ENCODE peak calls at places on chromosome 15, in six cellular contexts. O is stimulated activated CD4-positive, alpha-beta T cell treated with anti-CD3 and anti-CD28 coated beads, Interleukin-15, amount 100 ng/mL, for 24 hours; E is fibroblast of pulmonary artery; G is Kasumi-1; V is RPMI7951; T is NCI-H446. N is an unnamed sample.

GRCh38 chr15:32867313-32867626 is 149.5 kb downstream of the GREM1 start:
- DNase-seq in T (no peak), O (no peak), V (peak; percentile 95), E (peak; percentile 77), G (no peak), N (no peak)

GRCh38 chr15:56356616-56357015 is 8.6 kb upstream of the TEX9 start:
- DNase-seq in G (peak; percentile 16), V (peak; percentile 88), T (no peak), O (no peak), E (no peak), N (no peak)

GRCh38 chr15:99433026-99433756 is 132.6 kb upstream of the MEF2A start:
- DNase-seq in T (no peak), V (no peak), E (peak; percentile 40), O (no peak), G (no peak), N (no peak)

GRCh38 chr15:90903733-90904536 is 833 bp downstream of the MAN2A2 start:
- DNase-seq in T (no peak), G (peak; percentile 24), E (no peak), O (no peak), V (no peak), N (peak; percentile 28)

GRCh38 chr15:86644319-86644718 is 564.6 kb downstream of the AGBL1 start:
- DNase-seq in T (no peak), V (no peak), G (no peak), O (no peak), E (no peak), N (no peak)

GRCh38 chr15:95501865-95502264 is 828.6 kb upstream of the NR2F2 start:
- DNase-seq in O (no peak), E (peak; percentile 51), V (no peak), G (no peak), T (no peak), N (no peak)

GRCh38 chr15:92077353-92078080 is 224.0 kb downstream of the SLCO3A1 start:
- DNase-seq in O (peak; percentile 80), V (peak; percentile 64), E (peak; percentile 75), G (peak; percentile 76), T (peak; percentile 23), N (peak; percentile 78)

GRCh38 chr15:61118885-61119284 is 110.2 kb downstream of the RORA start:
- DNase-seq in E (no peak), V (no peak), O (no peak), G (no peak), T (no peak), N (no peak)

GRCh38 chr15:58357529-58358476 is 74.0 kb upstream of the LIPC start:
- DNase-seq in O (peak; percentile 54), T (no peak), G (no peak), V (no peak), E (peak; percentile 59), N (no peak)

GRCh38 chr15:67116742-67117141 is 51.3 kb downstream of the SMAD3 start:
- DNase-seq in E (no peak), V (no peak), T (no peak), O (no peak), G (no peak), N (no peak)

GRCh38 chr15:40305281-40305680 is 2.5 kb downstream of the PLCB2 start:
- DNase-seq in O (no peak), T (no peak), G (no peak), V (no peak), E (no peak), N (no peak)

GRCh38 chr15:48897144-48897814 is 19.3 kb downstream of the EID1 start:
- DNase-seq in V (peak; percentile 80), O (no peak), E (peak; percentile 75), T (no peak), G (no peak), N (no peak)

GRCh38 chr15:71011503-71012155 is 103.6 kb upstream of the THSD4 start:
- DNase-seq in G (peak; percentile 21), T (no peak), V (peak; percentile 62), E (peak; percentile 82), O (no peak), N (no peak)

GRCh38 chr15:38496151-38496550 is 42.2 kb downstream of the FAM98B start:
- DNase-seq in E (no peak), V (no peak), O (no peak), G (no peak), T (no peak), N (no peak)

GRCh38 chr15:48145923-48146322 is 25.1 kb downstream of the SLC24A5 start:
- DNase-seq in E (no peak), O (no peak), G (no peak), V (no peak), T (no peak), N (no peak)

GRCh38 chr15:69045810-69046209 is 31.3 kb downstream of the NOX5 start:
- DNase-seq in G (no peak), T (no peak), O (no peak), E (peak; percentile 58), V (peak; percentile 90), N (no peak)

GRCh38 chr15:64284037-64284436 is 71.9 kb downstream of the CSNK1G1 start:
- DNase-seq in G (peak; percentile 71), E (peak; percentile 72), O (no peak), T (no peak), V (peak; percentile 68), N (peak; percentile 18)

GRCh38 chr15:64883097-64883581 is 28.6 kb upstream of the ANKDD1A start:
- DNase-seq in O (peak; percentile 26), E (peak; percentile 55), V (peak; percentile 57), G (peak; percentile 61), T (no peak), N (peak; percentile 81)

GRCh38 chr15:51736069-51736468 is 1.4 kb downstream of the LYSMD2 start:
- DNase-seq in T (no peak), O (peak; percentile 49), E (no peak), G (peak; percentile 49), V (no peak), N (no peak)

GRCh38 chr15:55993804-55994539 is 560 bp upstream of the NEDD4 start:
- DNase-seq in T (no peak), O (no peak), G (peak; percentile 62), V (peak; percentile 64), E (peak; percentile 61), N (no peak)

GRCh38 chr15:65060641-65061397 is 7.0 kb downstream of the RASL12 start:
- DNase-seq in E (no peak), O (no peak), V (no peak), T (no peak), G (no peak), N (no peak)

GRCh38 chr15:25848769-25849430 is 14.2 kb downstream of the ATP10A start:
- DNase-seq in G (no peak), O (no peak), V (no peak), E (no peak), T (no peak), N (no peak)

GRCh38 chr15:70437882-70438331 is 325.5 kb downstream of the UACA start:
- DNase-seq in G (no peak), T (no peak), V (peak; percentile 80), E (no peak), O (no peak), N (no peak)

GRCh38 chr15:23642413-23643044 is 5.1 kb downstream of the MAGEL2 start:
- DNase-seq in G (peak; percentile 5), T (no peak), V (peak; percentile 58), E (peak; percentile 65), O (peak; percentile 61), N (peak; percentile 8)

GRCh38 chr15:36877294-36877693 is 223.1 kb downstream of the MEIS2 start:
- DNase-seq in O (no peak), E (no peak), V (no peak), G (no peak), T (no peak), N (no peak)

GRCh38 chr15:65329298-65329990 is 25.0 kb downstream of the RNU5B-1 start:
- DNase-seq in E (no peak), T (no peak), O (no peak), V (no peak), G (no peak), N (no peak)

GRCh38 chr15:43769584-43770228 is 7.1 kb downstream of the ELL3 start:
- DNase-seq in E (peak; percentile 78), O (peak; percentile 76), V (peak; percentile 59), T (peak; percentile 36), G (peak; percentile 58), N (no peak)

GRCh38 chr15:78212546-78213424 is 21.6 kb downstream of the ACSBG1 start:
- DNase-seq in T (no peak), E (peak; percentile 57), V (peak; percentile 94), G (no peak), O (no peak), N (no peak)

GRCh38 chr15:81813215-81813614 is 232.6 kb downstream of the MEX3B start:
- DNase-seq in O (no peak), G (no peak), E (no peak), V (no peak), T (no peak), N (no peak)

GRCh38 chr15:59701880-59702279 is 12.8 kb upstream of the BNIP2 start:
- DNase-seq in E (no peak), G (no peak), V (no peak), O (no peak), T (no peak), N (no peak)

GRCh38 chr15:58957101-58957973 is 23.9 kb upstream of the SLTM start:
- DNase-seq in G (peak; percentile 92), E (peak; percentile 78), O (peak; percentile 71), V (peak; percentile 76), T (peak; percentile 28), N (peak; percentile 68)

GRCh38 chr15:69290346-69291164 is 8.2 kb upstream of the PAQR5 start:
- DNase-seq in T (no peak), E (peak; percentile 53), G (no peak), O (no peak), V (no peak), N (no peak)

GRCh38 chr15:96487245-96487644 is 156.7 kb downstream of the NR2F2 start:
- DNase-seq in V (no peak), E (no peak), T (no peak), G (no peak), O (no peak), N (no peak)

GRCh38 chr15:33398555-33398954 is 87.8 kb downstream of the RYR3 start:
- DNase-seq in T (no peak), G (no peak), V (no peak), O (no peak), E (no peak), N (no peak)

GRCh38 chr15:66905185-66905584 is 160.2 kb upstream of the SMAD3 start:
- DNase-seq in O (no peak), V (no peak), T (no peak), G (no peak), E (no peak), N (no peak)

GRCh38 chr15:47523669-47524068 is 193.6 kb upstream of the SEMA6D start:
- DNase-seq in O (no peak), G (peak; percentile 81), T (no peak), V (no peak), E (peak; percentile 81), N (peak; percentile 23)